ENCODE peak calls at places on chromosomes 6 and 20, in ten cellular contexts. C is endothelial cell; W is effector CD4-positive, alpha-beta T cell; E is H54; U is heart right ventricle; H is choroid plexus epithelial cell; T is NCI-H2171; Y is ACHN; P is naive B cell; B is stimulated activated CD4-positive, alpha-beta T cell treated with anti-CD3 and anti-CD28 coated beads, Interleukin-4, amount 100 ng/mL, for 24 hours. Z is an unnamed sample.

GRCh38 chr6:149271348-149272340 is 45.9 kb upstream of the TAB2 start:
- DNase-seq in Y (no peak), T (no peak), H (peak), E (no peak), U (no peak), B (peak), W (no peak), C (no peak), P (peak), Z (no peak)

GRCh38 chr6:132084811-132085509 is 133.8 kb upstream of the CCN2 start:
- DNase-seq in B (no peak), Y (peak), P (no peak), H (peak), C (no peak), W (no peak), E (no peak), T (no peak), U (no peak), Z (no peak)

GRCh38 chr6:170124836-170125235 is 166.0 kb downstream of the DLL1 start:
- DNase-seq in Y (no peak), B (no peak), W (no peak), P (no peak), T (no peak), C (no peak), U (no peak), H (no peak), E (no peak), Z (no peak)

GRCh38 chr6:14292119-14292518 is 174.5 kb downstream of the CD83 start:
- DNase-seq in P (no peak), C (no peak), B (no peak), W (no peak), E (no peak), U (no peak), Y (no peak), H (no peak), T (no peak), Z (no peak)

GRCh38 chr6:12324741-12325140 is 34.6 kb downstream of the EDN1 start:
- DNase-seq in B (no peak), H (no peak), T (no peak), P (no peak), Y (no peak), W (no peak), C (no peak), E (no peak), U (no peak), Z (no peak)

GRCh38 chr20:44028341-44028715 is 113.7 kb downstream of the TOX2 start:
- DNase-seq in H (peak), U (no peak), Y (no peak), P (no peak), C (no peak), W (no peak), E (no peak), B (no peak), T (no peak), Z (no peak)

GRCh38 chr6:98529364-98529763 is 305.0 kb upstream of the POU3F2 start:
- DNase-seq in H (no peak), B (no peak), E (no peak), W (no peak), P (no peak), C (no peak), T (peak), Y (no peak), U (no peak), Z (no peak)

GRCh38 chr20:59137532-59137931 is 26.1 kb upstream of the ZNF831 start:
- DNase-seq in W (no peak), P (no peak), E (no peak), C (no peak), Y (no peak), H (no peak), T (no peak), B (no peak), U (peak), Z (no peak)

GRCh38 chr20:62771396-62772102 is 24.7 kb upstream of the MRGBP start:
- DNase-seq in U (no peak), W (no peak), E (no peak), Y (no peak), T (no peak), P (no peak), B (no peak), H (no peak), C (no peak), Z (no peak)

GRCh38 chr20:37407573-37408002 is 61.6 kb downstream of the SRC start:
- DNase-seq in E (no peak), U (peak), C (no peak), P (no peak), Y (peak), T (no peak), H (no peak), B (no peak), W (no peak), Z (no peak)

GRCh38 chr20:37333848-37334318 is 12.1 kb upstream of the SRC start:
- DNase-seq in P (peak), T (no peak), C (no peak), Y (no peak), W (no peak), U (no peak), B (no peak), H (no peak), E (no peak), Z (no peak)

GRCh38 chr20:58019027-58019849 is 209.2 kb downstream of the ANKRD60 start:
- DNase-seq in Y (no peak), U (no peak), H (peak), C (no peak), P (no peak), B (no peak), E (peak), T (no peak), W (no peak), Z (no peak)

GRCh38 chr6:133957780-133958242 is 4.8 kb downstream of the TBPL1 start:
- DNase-seq in Y (no peak), H (no peak), B (no peak), T (peak), W (no peak), U (no peak), P (no peak), C (no peak), E (no peak), Z (no peak)

GRCh38 chr20:53652090-53652858 is 58.6 kb upstream of the ZNF217 start:
- DNase-seq in W (no peak), P (no peak), U (no peak), Y (no peak), T (no peak), H (peak), E (no peak), B (no peak), C (no peak), Z (no peak)

GRCh38 chr6:88671624-88672023 is 291.8 kb downstream of the RNGTT start:
- DNase-seq in W (no peak), P (no peak), U (no peak), B (no peak), H (no peak), Y (no peak), E (no peak), T (no peak), C (no peak), Z (no peak)

GRCh38 chr6:105522626-105523322 is 119.9 kb upstream of the PREP start:
- DNase-seq in Y (no peak), W (no peak), T (no peak), E (no peak), U (no peak), P (no peak), H (peak), C (no peak), B (no peak), Z (no peak)

GRCh38 chr20:38893485-38894090 is 32.6 kb upstream of the FAM83D start:
- DNase-seq in P (peak), W (peak), Y (peak), H (peak), E (peak), C (peak), B (peak), T (peak), U (peak), Z (peak)

GRCh38 chr20:17756529-17756928 is 56.8 kb downstream of the BANF2 start:
- DNase-seq in B (no peak), Y (no peak), H (no peak), P (no peak), E (no peak), U (no peak), T (no peak), C (no peak), W (no peak), Z (no peak)

GRCh38 chr20:43809206-43809819 is 82.5 kb upstream of the GTSF1L start:
- DNase-seq in W (no peak), U (no peak), E (no peak), P (no peak), Y (no peak), H (no peak), T (no peak), B (no peak), C (no peak), Z (no peak)

GRCh38 chr6:132215805-132216204 is 185.5 kb downstream of the MOXD1 start:
- DNase-seq in H (no peak), B (no peak), P (no peak), E (no peak), U (no peak), T (no peak), C (no peak), W (no peak), Y (no peak), Z (no peak)

GRCh38 chr6:43916924-43917877 is 147.2 kb downstream of the VEGFA start:
- DNase-seq in P (no peak), C (no peak), E (no peak), U (no peak), T (no peak), W (no peak), B (no peak), H (peak), Y (no peak), Z (no peak)

GRCh38 chr6:16229710-16230109 is 8.7 kb upstream of the GMPR start:
- DNase-seq in C (no peak), T (no peak), Y (no peak), B (no peak), W (no peak), P (no peak), E (no peak), U (no peak), H (peak), Z (no peak)

GRCh38 chr6:5525209-5525608 is 263.9 kb downstream of the FARS2 start:
- DNase-seq in W (no peak), B (no peak), C (no peak), E (no peak), U (no peak), T (no peak), H (peak), Y (no peak), P (no peak), Z (no peak)

GRCh38 chr20:17197041-17197440 is 29.8 kb upstream of the PCSK2 start:
- DNase-seq in P (no peak), U (no peak), Y (no peak), B (no peak), C (no peak), E (no peak), H (no peak), T (no peak), W (no peak), Z (no peak)

GRCh38 chr6:123380257-123380656 is 256.5 kb downstream of the TRDN start:
- DNase-seq in B (no peak), T (peak), P (no peak), C (peak), Y (peak), W (no peak), E (no peak), U (peak), H (peak), Z (no peak)

GRCh38 chr6:26022166-26022510 is 59.5 kb downstream of the TRIM38 start:
- DNase-seq in E (no peak), C (peak), W (peak), U (peak), Y (peak), H (peak), B (peak), T (peak), P (no peak), Z (no peak)

GRCh38 chr6:16414205-16414604 is 175.8 kb downstream of the GMPR start:
- DNase-seq in Y (no peak), C (no peak), W (peak), P (no peak), T (no peak), E (no peak), U (peak), H (no peak), B (peak), Z (no peak)

GRCh38 chr6:152356659-152357058 is 280.5 kb downstream of the SYNE1 start:
- DNase-seq in P (no peak), W (no peak), C (peak), H (peak), U (no peak), Y (no peak), E (no peak), B (no peak), T (peak), Z (no peak)

GRCh38 chr6:140275725-140276124 is 901.3 kb upstream of the CITED2 start:
- DNase-seq in W (no peak), P (no peak), C (no peak), H (no peak), B (no peak), E (no peak), Y (no peak), U (no peak), T (no peak), Z (no peak)

GRCh38 chr6:28863607-28864320 is 60.0 kb downstream of the TRIM27 start:
- DNase-seq in H (peak), B (peak), T (peak), U (peak), P (peak), W (peak), E (no peak), C (peak), Y (peak), Z (peak)

GRCh38 chr20:42027746-42028268 is 409.6 kb upstream of the CHD6 start:
- DNase-seq in H (no peak), Y (peak), W (no peak), U (no peak), T (peak), P (no peak), C (no peak), E (no peak), B (no peak), Z (no peak)

GRCh38 chr6:153568601-153569000 is 437.5 kb upstream of the RGS17 start:
- DNase-seq in Y (no peak), C (no peak), H (peak), P (no peak), E (no peak), B (no peak), U (no peak), W (no peak), T (no peak), Z (no peak)

GRCh38 chr6:41584668-41585205 is 38.6 kb downstream of the FOXP4 start:
- DNase-seq in U (no peak), C (no peak), B (no peak), W (no peak), T (peak), P (no peak), Y (no peak), E (no peak), H (no peak), Z (no peak)

GRCh38 chr6:99590728-99591672 is 15.6 kb upstream of the PRDM13 start:
- DNase-seq in W (no peak), B (no peak), P (no peak), H (no peak), T (no peak), U (no peak), E (no peak), Y (no peak), C (no peak), Z (no peak)